ENCODE peak calls at places on chromosome X, in ten cellular contexts. O is tibial nerve; A is PC-3; J is stimulated activated CD8-positive, alpha-beta memory T cell treated with anti-CD3 and anti-CD28 coated beads, Interleukin-12 subunit alpha, Interleukin-12 subunit beta, amount 100 ng/mL, for 1 hour; S is pancreas; L is HFF-Myc; P is colonic mucosa; Q is NCI-H2107; R is sciatic nerve; M is activated CD4-positive, alpha-beta T cell treated with anti-CD3 and anti-CD28 coated beads for 24 hours. V is an unnamed sample.
A peak's percentile ranks its signal among the peaks of the same experiment; 100 is the strongest.

GRCh38 chrX:152028611-152029010 is 54.1 kb upstream of the GABRE start:
- DNase-seq in O (no peak), A (no peak), J (no peak), S (no peak), L (no peak), P (no peak), Q (no peak), R (no peak), M (no peak), V (no peak)

GRCh38 chrX:20594985-20595384 is 328.3 kb upstream of the RPS6KA3 start:
- DNase-seq in O (no peak), A (peak; percentile 9), J (no peak), S (no peak), L (no peak), P (no peak), Q (no peak), R (no peak), M (no peak), V (peak; percentile 1)

GRCh38 chrX:109535578-109535977 is 1.1 kb upstream of the NXT2 start:
- DNase-seq in O (no peak), A (no peak), J (no peak), S (no peak), L (no peak), P (no peak), Q (no peak), R (no peak), M (no peak), V (no peak)

GRCh38 chrX:68932611-68933010 is 103.8 kb downstream of the EFNB1 start:
- DNase-seq in O (no peak), A (peak; percentile 22), J (no peak), S (no peak), L (no peak), P (no peak), Q (no peak), R (no peak), M (no peak), V (no peak)

GRCh38 chrX:152206426-152206825 is 68.0 kb upstream of the MAGEA10 start:
- DNase-seq in O (no peak), A (no peak), J (no peak), S (no peak), L (no peak), P (no peak), Q (no peak), R (no peak), M (no peak), V (no peak)

GRCh38 chrX:20319054-20319453 is 52.3 kb upstream of the RPS6KA3 start:
- DNase-seq in O (no peak), A (no peak), J (no peak), S (no peak), L (no peak), P (no peak), Q (no peak), R (no peak), M (no peak), V (no peak)

GRCh38 chrX:69618803-69619202 is 2.9 kb downstream of the EDA start:
- DNase-seq in O (no peak), A (peak; percentile 39), J (no peak), S (peak; percentile 4), L (no peak), P (peak; percentile 18), Q (no peak), R (peak; percentile 54), M (no peak), V (no peak)

GRCh38 chrX:135345328-135345645 is 36.0 kb downstream of the ETDC start:
- DNase-seq in O (peak; percentile 29), A (peak; percentile 34), J (no peak), S (peak; percentile 55), L (no peak), P (peak; percentile 50), Q (no peak), R (peak; percentile 65), M (no peak), V (peak; percentile 46)

GRCh38 chrX:13024911-13025454 is 19.4 kb downstream of the FAM9C start:
- DNase-seq in O (no peak), A (no peak), J (no peak), S (no peak), L (no peak), P (no peak), Q (no peak), R (no peak), M (no peak), V (no peak)

GRCh38 chrX:48905090-48905790 is 6.2 kb downstream of the SLC35A2 start:
- DNase-seq in O (no peak), A (no peak), J (no peak), S (no peak), L (no peak), P (no peak), Q (no peak), R (no peak), M (no peak), V (no peak)

GRCh38 chrX:56766554-56767412 is 37.7 kb downstream of the NBDY start:
- DNase-seq in O (no peak), A (no peak), J (no peak), S (no peak), L (no peak), P (peak; percentile 33), Q (no peak), R (peak; percentile 56), M (no peak), V (no peak)

GRCh38 chrX:9788908-9789307 is 2.7 kb downstream of the SHROOM2 start:
- DNase-seq in O (no peak), A (peak; percentile 81), J (no peak), S (peak; percentile 47), L (no peak), P (no peak), Q (no peak), R (no peak), M (no peak), V (no peak)

GRCh38 chrX:47556045-47556623 is 4.9 kb upstream of the ARAF start:
- DNase-seq in O (peak; percentile 82), A (peak; percentile 90), J (peak; percentile 62), S (peak; percentile 91), L (peak; percentile 79), P (peak; percentile 91), Q (peak; percentile 77), R (peak; percentile 90), M (peak; percentile 71), V (peak; percentile 80)